ENCODE peak calls at places on chromosomes 5 and 9, in nine cellular contexts. One of them, this sample, is unnamed.

GRCh38 chr5:110852053-110852452 is 113.2 kb downstream of the SLC25A46 start:
- DNase-seq in heart right ventricle: no peak
- DNase-seq in ovary: no peak
- DNase-seq in transverse colon: no peak
- DNase-seq in heart left ventricle: no peak
- DNase-seq in astrocyte: no peak
- DNase-seq in endodermal cell: no peak
- DNase-seq in lower leg skin: no peak
- DNase-seq in kidney epithelial cell: no peak
- DNase-seq in this sample: no peak

GRCh38 chr5:90606539-90606938 is 47.9 kb downstream of the ADGRV1 start:
- DNase-seq in transverse colon: no peak
- DNase-seq in heart right ventricle: no peak
- DNase-seq in heart left ventricle: no peak
- DNase-seq in kidney epithelial cell: no peak
- DNase-seq in lower leg skin: no peak
- DNase-seq in astrocyte: no peak
- DNase-seq in ovary: no peak
- DNase-seq in endodermal cell: no peak
- DNase-seq in this sample: no peak

GRCh38 chr5:134586866-134587524 is 45.6 kb downstream of the SAR1B start:
- DNase-seq in kidney epithelial cell: no peak
- DNase-seq in ovary: peak; percentile 89
- DNase-seq in endodermal cell: peak; percentile 98
- DNase-seq in astrocyte: peak; percentile 55
- DNase-seq in lower leg skin: peak; percentile 68
- DNase-seq in heart left ventricle: peak; percentile 74
- DNase-seq in heart right ventricle: peak; percentile 89
- DNase-seq in transverse colon: peak; percentile 86
- DNase-seq in this sample: no peak

GRCh38 chr5:88729476-88730182 is 153.4 kb downstream of the MEF2C start:
- DNase-seq in kidney epithelial cell: no peak
- DNase-seq in heart right ventricle: no peak
- DNase-seq in lower leg skin: peak; percentile 74
- DNase-seq in astrocyte: peak; percentile 51
- DNase-seq in ovary: no peak
- DNase-seq in transverse colon: peak; percentile 77
- DNase-seq in heart left ventricle: peak; percentile 71
- DNase-seq in endodermal cell: peak; percentile 83
- DNase-seq in this sample: peak; percentile 61

GRCh38 chr9:126151671-126152050 is 175.0 kb upstream of the MVB12B start:
- DNase-seq in heart left ventricle: no peak
- DNase-seq in transverse colon: peak; percentile 21
- DNase-seq in ovary: peak; percentile 12
- DNase-seq in astrocyte: no peak
- DNase-seq in heart right ventricle: no peak
- DNase-seq in lower leg skin: peak; percentile 10
- DNase-seq in kidney epithelial cell: no peak
- DNase-seq in endodermal cell: no peak
- DNase-seq in this sample: no peak

GRCh38 chr9:115359011-115359780 is 241.2 kb upstream of the TNC start:
- DNase-seq in astrocyte: peak; percentile 63
- DNase-seq in transverse colon: no peak
- DNase-seq in heart right ventricle: no peak
- DNase-seq in kidney epithelial cell: no peak
- DNase-seq in endodermal cell: no peak
- DNase-seq in ovary: no peak
- DNase-seq in heart left ventricle: no peak
- DNase-seq in lower leg skin: no peak
- DNase-seq in this sample: no peak

GRCh38 chr5:5886812-5887486 is 464.5 kb downstream of the ICE1 start:
- DNase-seq in heart left ventricle: no peak
- DNase-seq in lower leg skin: no peak
- DNase-seq in astrocyte: no peak
- DNase-seq in endodermal cell: peak; percentile 89
- DNase-seq in kidney epithelial cell: no peak
- DNase-seq in transverse colon: peak; percentile 19
- DNase-seq in heart right ventricle: peak; percentile 17
- DNase-seq in ovary: no peak
- DNase-seq in this sample: no peak

GRCh38 chr5:31894131-31894530 is 255.2 kb downstream of the PDZD2 start:
- DNase-seq in kidney epithelial cell: no peak
- DNase-seq in heart left ventricle: no peak
- DNase-seq in heart right ventricle: no peak
- DNase-seq in transverse colon: no peak
- DNase-seq in lower leg skin: no peak
- DNase-seq in astrocyte: no peak
- DNase-seq in ovary: no peak
- DNase-seq in endodermal cell: peak; percentile 20
- DNase-seq in this sample: no peak

GRCh38 chr5:43389679-43390329 is 22.4 kb downstream of the CCL28 start:
- DNase-seq in lower leg skin: peak; percentile 56
- DNase-seq in kidney epithelial cell: peak; percentile 74
- DNase-seq in astrocyte: peak; percentile 76
- DNase-seq in endodermal cell: peak; percentile 78
- DNase-seq in ovary: no peak
- DNase-seq in heart right ventricle: no peak
- DNase-seq in heart left ventricle: peak; percentile 31
- DNase-seq in transverse colon: peak; percentile 33
- DNase-seq in this sample: peak; percentile 89

GRCh38 chr5:19047277-19047676 is 940.7 kb downstream of the CDH18 start:
- DNase-seq in astrocyte: no peak
- DNase-seq in heart left ventricle: no peak
- DNase-seq in lower leg skin: no peak
- DNase-seq in ovary: no peak
- DNase-seq in transverse colon: no peak
- DNase-seq in kidney epithelial cell: no peak
- DNase-seq in heart right ventricle: no peak
- DNase-seq in endodermal cell: peak; percentile 84
- DNase-seq in this sample: no peak

GRCh38 chr5:60487885-60488425 is 212.0 kb downstream of the DEPDC1B start:
- DNase-seq in kidney epithelial cell: no peak
- DNase-seq in endodermal cell: no peak
- DNase-seq in astrocyte: no peak
- DNase-seq in transverse colon: peak; percentile 52
- DNase-seq in heart left ventricle: no peak
- DNase-seq in ovary: no peak
- DNase-seq in heart right ventricle: no peak
- DNase-seq in lower leg skin: peak; percentile 53
- DNase-seq in this sample: no peak

GRCh38 chr5:135662683-135663082 is 83.9 kb upstream of the CXCL14 start:
- DNase-seq in heart left ventricle: no peak
- DNase-seq in astrocyte: no peak
- DNase-seq in heart right ventricle: no peak
- DNase-seq in ovary: no peak
- DNase-seq in endodermal cell: peak; percentile 62
- DNase-seq in transverse colon: no peak
- DNase-seq in kidney epithelial cell: no peak
- DNase-seq in lower leg skin: no peak
- DNase-seq in this sample: no peak

GRCh38 chr9:972512-973294 is 3.8 kb upstream of the DMRT3 start:
- DNase-seq in endodermal cell: peak; percentile 73
- DNase-seq in transverse colon: no peak
- DNase-seq in lower leg skin: no peak
- DNase-seq in kidney epithelial cell: no peak
- DNase-seq in heart left ventricle: no peak
- DNase-seq in ovary: no peak
- DNase-seq in heart right ventricle: no peak
- DNase-seq in astrocyte: no peak
- DNase-seq in this sample: no peak

GRCh38 chr5:123819401-123819800 is 307.4 kb downstream of the CSNK1G3 start:
- DNase-seq in endodermal cell: no peak
- DNase-seq in transverse colon: no peak
- DNase-seq in astrocyte: no peak
- DNase-seq in lower leg skin: no peak
- DNase-seq in ovary: no peak
- DNase-seq in kidney epithelial cell: no peak
- DNase-seq in heart right ventricle: no peak
- DNase-seq in heart left ventricle: no peak
- DNase-seq in this sample: no peak

GRCh38 chr9:4678679-4679267 is 596 bp upstream of the CDC37L1 start:
- DNase-seq in heart left ventricle: no peak
- DNase-seq in heart right ventricle: no peak
- DNase-seq in ovary: no peak
- DNase-seq in transverse colon: no peak
- DNase-seq in endodermal cell: no peak
- DNase-seq in astrocyte: no peak
- DNase-seq in kidney epithelial cell: no peak
- DNase-seq in lower leg skin: no peak
- DNase-seq in this sample: no peak

DNA sequence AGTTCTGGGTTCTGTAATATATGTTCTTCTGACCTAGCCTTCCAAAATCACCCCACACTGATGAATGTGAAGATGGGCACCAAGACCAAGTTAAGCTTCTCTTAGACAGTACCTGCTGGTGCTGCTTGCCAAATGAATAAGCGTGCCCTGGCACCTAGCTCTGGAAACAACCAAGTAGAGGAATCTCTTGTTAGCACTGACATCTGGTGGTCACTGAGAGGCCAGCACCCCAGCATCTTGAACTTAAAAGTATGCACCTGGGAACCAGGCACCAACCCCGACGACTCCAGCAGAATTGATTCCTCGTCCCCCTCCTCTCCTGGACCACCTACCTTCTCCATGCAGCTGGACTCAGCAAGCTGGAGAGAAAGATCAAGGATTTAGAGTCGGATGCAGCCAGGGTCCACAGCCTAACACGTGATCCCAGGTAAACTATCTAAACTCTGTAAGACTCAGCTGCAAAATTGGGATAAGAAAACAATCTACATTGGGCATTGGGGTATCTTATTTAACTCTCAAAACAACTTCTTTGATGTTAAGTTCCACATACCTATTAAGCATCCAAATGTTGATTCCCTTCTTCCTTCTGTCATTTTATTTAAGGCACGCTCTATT is 89.8 kb downstream of the SLC1A3 start:
- DNase-seq in ovary: peak; percentile 54
- DNase-seq in lower leg skin: peak; percentile 60
- DNase-seq in transverse colon: peak; percentile 35
- DNase-seq in astrocyte: peak; percentile 41
- DNase-seq in heart left ventricle: peak; percentile 34
- DNase-seq in kidney epithelial cell: peak; percentile 29
- DNase-seq in heart right ventricle: peak; percentile 29
- DNase-seq in endodermal cell: peak; percentile 92
- DNase-seq in this sample: no peak
- TF ChIP-seq CTCF in ovary: no peak
- TF ChIP-seq CTCF in lower leg skin: no peak
- TF ChIP-seq CTCF in transverse colon: peak; percentile 49
- TF ChIP-seq CTCF in astrocyte: peak; percentile 83
- TF ChIP-seq CTCF in heart left ventricle: peak; percentile 52
- TF ChIP-seq CTCF in kidney epithelial cell: peak; percentile 79
- TF ChIP-seq CTCF in heart right ventricle: peak; percentile 44
- TF ChIP-seq CTCF in endodermal cell: peak; percentile 87
- TF ChIP-seq CTCF in this sample: peak; percentile 83

GRCh38 chr5:141876628-141877477 is 1.4 kb downstream of the PCDH1 start:
- DNase-seq in transverse colon: peak; percentile 44
- DNase-seq in lower leg skin: no peak
- DNase-seq in astrocyte: no peak
- DNase-seq in heart right ventricle: no peak
- DNase-seq in ovary: no peak
- DNase-seq in endodermal cell: peak; percentile 85
- DNase-seq in heart left ventricle: no peak
- DNase-seq in kidney epithelial cell: no peak
- DNase-seq in this sample: no peak
- H3K4me3 ChIP-seq in transverse colon: peak overlapping the region; percentile 86
- H3K4me3 ChIP-seq in lower leg skin: peak overlapping the region; percentile 39
- H3K4me3 ChIP-seq in astrocyte: peak overlapping the region; percentile 51
- H3K4me3 ChIP-seq in heart right ventricle: peak overlapping the region; percentile 92
- H3K4me3 ChIP-seq in ovary: peak overlapping the region; percentile 43
- H3K4me3 ChIP-seq in endodermal cell: peak overlapping the region; percentile 99
- H3K4me3 ChIP-seq in heart left ventricle: peak overlapping the region; percentile 83
- H3K4me3 ChIP-seq in kidney epithelial cell: peak overlapping the region; percentile 36
- H3K4me3 ChIP-seq in this sample: no peak overlapping the region

GRCh38 chr5:33937700-33938506 is 1.7 kb downstream of the RXFP3 start:
- DNase-seq in lower leg skin: no peak
- DNase-seq in ovary: no peak
- DNase-seq in endodermal cell: peak; percentile 38
- DNase-seq in kidney epithelial cell: no peak
- DNase-seq in astrocyte: no peak
- DNase-seq in heart left ventricle: no peak
- DNase-seq in heart right ventricle: no peak
- DNase-seq in transverse colon: no peak
- DNase-seq in this sample: no peak

GRCh38 chr5:33936381-33937016 is at the start of gene RXFP3:
- DNase-seq in astrocyte: peak; percentile 37
- DNase-seq in ovary: no peak
- DNase-seq in kidney epithelial cell: no peak
- DNase-seq in transverse colon: no peak
- DNase-seq in heart right ventricle: peak; percentile 19
- DNase-seq in heart left ventricle: no peak
- DNase-seq in endodermal cell: no peak
- DNase-seq in lower leg skin: no peak
- DNase-seq in this sample: no peak

GRCh38 chr5:33937017-33937699 is 972 bp downstream of the RXFP3 start:
- DNase-seq in lower leg skin: no peak
- DNase-seq in endodermal cell: no peak
- DNase-seq in astrocyte: no peak
- DNase-seq in ovary: no peak
- DNase-seq in kidney epithelial cell: no peak
- DNase-seq in transverse colon: no peak
- DNase-seq in heart right ventricle: peak; percentile 8
- DNase-seq in heart left ventricle: no peak
- DNase-seq in this sample: no peak

GRCh38 chr5:33933723-33934544 is 2.3 kb upstream of the RXFP3 start:
- DNase-seq in astrocyte: peak; percentile 40
- DNase-seq in endodermal cell: no peak
- DNase-seq in transverse colon: no peak
- DNase-seq in kidney epithelial cell: no peak
- DNase-seq in heart right ventricle: no peak
- DNase-seq in heart left ventricle: no peak
- DNase-seq in ovary: no peak
- DNase-seq in lower leg skin: no peak
- DNase-seq in this sample: no peak

DNA sequence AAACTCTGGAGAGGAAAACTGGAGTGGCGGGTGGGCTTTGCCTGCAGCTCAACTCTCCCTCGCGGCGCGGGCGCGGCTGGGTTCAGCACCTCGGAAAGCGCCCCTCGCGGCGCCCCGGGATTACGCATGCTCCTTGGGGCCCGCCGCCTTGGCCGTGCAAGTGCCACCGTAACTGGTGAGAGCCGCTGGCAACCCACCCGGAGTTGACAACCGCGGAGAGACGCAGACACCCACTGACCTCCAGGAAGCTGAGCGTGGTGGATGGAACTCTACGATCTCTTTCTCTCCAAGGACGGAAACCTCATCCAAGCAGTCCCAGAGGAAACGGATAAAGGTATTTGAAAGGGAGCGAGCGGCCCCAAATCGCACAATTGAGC is 194 bp upstream of the RXFP3 start:
- DNase-seq in lower leg skin: no peak
- DNase-seq in kidney epithelial cell: no peak
- DNase-seq in transverse colon: peak; percentile 15
- DNase-seq in heart right ventricle: peak; percentile 68
- DNase-seq in endodermal cell: peak; percentile 95
- DNase-seq in ovary: peak; percentile 74
- DNase-seq in astrocyte: peak; percentile 51
- DNase-seq in heart left ventricle: peak; percentile 59
- DNase-seq in this sample: no peak
- TF ChIP-seq CTCF in lower leg skin: no peak
- TF ChIP-seq CTCF in kidney epithelial cell: no peak
- TF ChIP-seq CTCF in transverse colon: peak; percentile 26
- TF ChIP-seq CTCF in heart right ventricle: no peak
- TF ChIP-seq CTCF in endodermal cell: no peak
- TF ChIP-seq CTCF in ovary: no peak
- TF ChIP-seq CTCF in astrocyte: no peak
- TF ChIP-seq CTCF in heart left ventricle: no peak
- TF ChIP-seq CTCF in this sample: no peak

GRCh38 chr9:109813829-109814228 is 33.8 kb downstream of the PALM2AKAP2 start:
- DNase-seq in kidney epithelial cell: no peak
- DNase-seq in endodermal cell: no peak
- DNase-seq in lower leg skin: no peak
- DNase-seq in astrocyte: no peak
- DNase-seq in ovary: no peak
- DNase-seq in heart right ventricle: no peak
- DNase-seq in transverse colon: no peak
- DNase-seq in heart left ventricle: no peak
- DNase-seq in this sample: no peak
- H3K4me3 ChIP-seq in kidney epithelial cell: no peak overlapping the region
- H3K4me3 ChIP-seq in endodermal cell: no peak overlapping the region
- H3K4me3 ChIP-seq in lower leg skin: no peak overlapping the region
- H3K4me3 ChIP-seq in astrocyte: no peak overlapping the region
- H3K4me3 ChIP-seq in ovary: no peak overlapping the region
- H3K4me3 ChIP-seq in heart right ventricle: no peak overlapping the region
- H3K4me3 ChIP-seq in transverse colon: no peak overlapping the region
- H3K4me3 ChIP-seq in heart left ventricle: no peak overlapping the region
- H3K4me3 ChIP-seq in this sample: no peak overlapping the region